ENCODE peak calls at places on chromosomes 4 and X, in six cellular contexts. A is A549; O is ELF-1; D is frontal cortex; C is effector memory CD4-positive, alpha-beta T cell; E is H9. R is an unnamed sample.

GRCh38 chr4:119000400-119000799 is 111.7 kb downstream of the SYNPO2 start:
- DNase-seq in O (no peak), A (no peak), C (no peak), D (no peak), E (no peak), R (no peak)

GRCh38 chr4:91829531-91829930 is 474.2 kb upstream of the GRID2 start:
- DNase-seq in O (no peak), A (no peak), C (no peak), E (no peak), D (no peak), R (no peak)

GRCh38 chr4:5798447-5798846 is 87.4 kb downstream of the EVC start:
- DNase-seq in A (no peak), C (no peak), O (peak), D (no peak), E (no peak), R (no peak)

GRCh38 chr4:159413252-159413941 is 310.5 kb downstream of the RAPGEF2 start:
- DNase-seq in C (no peak), D (no peak), O (no peak), A (no peak), E (no peak), R (no peak)

GRCh38 chr4:150302553-150302952 is 224.3 kb downstream of the DCLK2 start:
- DNase-seq in C (no peak), E (no peak), A (peak), D (no peak), O (no peak), R (peak)

GRCh38 chr4:101346562-101347266 is 612 bp downstream of the PPP3CA start:
- DNase-seq in A (peak), O (peak), C (peak), E (peak), D (peak), R (peak)

GRCh38 chr4:113300384-113301011 is 251.0 kb downstream of the ANK2 start:
- DNase-seq in A (peak), E (no peak), D (no peak), O (no peak), C (no peak), R (peak)

GRCh38 chr4:15378493-15378892 is 49.3 kb upstream of the C1QTNF7 start:
- DNase-seq in E (no peak), A (no peak), O (no peak), D (no peak), C (no peak), R (no peak)

GRCh38 chr4:88017516-88018302 is 10.3 kb downstream of the PKD2 start:
- DNase-seq in C (no peak), O (no peak), E (no peak), D (no peak), A (peak), R (no peak)

GRCh38 chr4:89737888-89738287 is 99.1 kb downstream of the SNCA start:
- DNase-seq in D (no peak), A (no peak), C (no peak), E (no peak), O (no peak), R (no peak)

GRCh38 chr4:3720461-3720860 is 45.7 kb upstream of the ADRA2C start:
- DNase-seq in A (no peak), O (no peak), C (no peak), D (no peak), E (no peak), R (no peak)

GRCh38 chrX:30414144-30414543 is 105.0 kb upstream of the NR0B1 start:
- DNase-seq in O (no peak), E (no peak), A (no peak), D (no peak), C (no peak), R (peak)

R was measured in Calu3.